ENCODE peak calls at places on chromosomes 11 and 22, in nine cellular contexts. L is stimulated activated naive CD4-positive, alpha-beta T cell; P is neural progenitor cell; U is NCI-H1436 treated with DMSO at 0.1 percent for 48 hours; F is NCI-H1105 treated with DMSO at 0.1 percent for 48 hours; I is stimulated activated CD8-positive, alpha-beta memory T cell treated with anti-CD3 and anti-CD28 coated beads, Interleukin-15, amount 100 ng/mL, for 1 hour; E is activated naive CD4-positive, alpha-beta T cell treated with anti-CD3 and anti-CD28 coated beads, Interleukin-2, amount 50 U/mL, for 72 hours; K is colonic mucosa; W is Right ventricle myocardium superior. O is an unnamed sample.

GRCh38 chr22:37533995-37534394 is 14.8 kb upstream of the CARD10 start:
- DNase-seq in L (no peak), P (no peak), U (no peak), F (peak), I (no peak), E (no peak), K (no peak), W (no peak), O (no peak)

GRCh38 chr11:128803440-128803839 is 63.7 kb downstream of the KCNJ1 start:
- DNase-seq in L (no peak), P (no peak), U (no peak), F (no peak), I (no peak), E (no peak), K (no peak), W (no peak), O (no peak)

GRCh38 chr11:120055646-120056045 is 82.3 kb downstream of the TRIM29 start:
- DNase-seq in L (no peak), P (peak), U (no peak), F (peak), I (no peak), E (no peak), K (no peak), W (no peak), O (no peak)

GRCh38 chr11:10770626-10771254 is 19.7 kb downstream of the CTR9 start:
- DNase-seq in L (no peak), P (peak), U (no peak), F (peak), I (no peak), E (no peak), K (peak), W (peak), O (no peak)

GRCh38 chr11:68014157-68014965 is 4.2 kb downstream of the ALDH3B1 start:
- DNase-seq in L (no peak), P (no peak), U (no peak), F (no peak), I (no peak), E (no peak), K (peak), W (no peak), O (no peak)

GRCh38 chr22:24186892-24187670 is 5.8 kb downstream of the SUSD2 start:
- DNase-seq in L (no peak), P (no peak), U (no peak), F (no peak), I (no peak), E (no peak), K (no peak), W (no peak), O (no peak)

GRCh38 chr11:73392108-73393010 is 16.2 kb downstream of the RELT start:
- DNase-seq in L (no peak), P (no peak), U (no peak), F (no peak), I (no peak), E (no peak), K (no peak), W (peak), O (no peak)

GRCh38 chr11:123062892-123063395 is 1.0 kb upstream of the HSPA8 start:
- DNase-seq in L (peak), P (no peak), U (no peak), F (peak), I (no peak), E (no peak), K (no peak), W (no peak), O (no peak)

GRCh38 chr11:106333678-106334077 is 256.2 kb downstream of the AASDHPPT start:
- DNase-seq in L (no peak), P (no peak), U (no peak), F (no peak), I (no peak), E (no peak), K (no peak), W (no peak), O (no peak)

GRCh38 chr11:8067929-8068575 is 13.0 kb upstream of the TUB start:
- DNase-seq in L (no peak), P (no peak), U (no peak), F (no peak), I (no peak), E (no peak), K (no peak), W (no peak), O (no peak)

GRCh38 chr11:13101836-13102574 is 92.9 kb downstream of the RASSF10 start:
- DNase-seq in L (no peak), P (peak), U (no peak), F (no peak), I (no peak), E (no peak), K (no peak), W (no peak), O (no peak)

GRCh38 chr11:100403817-100404216 is 283.3 kb upstream of the ARHGAP42 start:
- DNase-seq in L (no peak), P (peak), U (no peak), F (no peak), I (no peak), E (no peak), K (no peak), W (no peak), O (no peak)

GRCh38 chr11:62353841-62354240 is 16.6 kb downstream of the ASRGL1 start:
- DNase-seq in L (no peak), P (no peak), U (no peak), F (peak), I (no peak), E (no peak), K (no peak), W (no peak), O (no peak)

GRCh38 chr22:25759825-25760231 is 17.8 kb downstream of the MYO18B start:
- DNase-seq in L (no peak), P (no peak), U (no peak), F (no peak), I (no peak), E (no peak), K (no peak), W (no peak), O (no peak)

GRCh38 chr11:76596652-76597051 is 73.9 kb downstream of the LRRC32 start:
- DNase-seq in L (no peak), P (no peak), U (no peak), F (no peak), I (no peak), E (no peak), K (no peak), W (no peak), O (no peak)

O was measured in SK-N-MC.